ENCODE peak calls at places on chromosomes 4 and X, in eight cellular contexts. E is fibroblast of lung; V is kidney; H is heart left ventricle; O is heart right ventricle; Q is hepatocyte; Y is NT2/D1; U is CD4-positive, CD25-positive, alpha-beta regulatory T cell. N is an unnamed sample.

GRCh38 chrX:8067754-8068469 is 103.2 kb downstream of the VCX2 start:
- DNase-seq in E (peak; percentile 80), V (no peak), H (no peak), O (no peak), Q (peak; percentile 23), Y (no peak), U (no peak), N (peak; percentile 8)

GRCh38 chr4:85055558-85055957 is 89.1 kb upstream of the WDFY3 start:
- DNase-seq in E (no peak), V (no peak), H (no peak), O (no peak), Q (no peak), Y (no peak), U (no peak), N (no peak)

GRCh38 chr4:123516576-123516975 is 120.0 kb downstream of the SPRY1 start:
- DNase-seq in E (no peak), V (no peak), H (no peak), O (no peak), Q (no peak), Y (no peak), U (no peak), N (no peak)

GRCh38 chr4:32485976-32486375 is 1765.8 kb downstream of the PCDH7 start:
- DNase-seq in E (no peak), V (no peak), H (no peak), O (no peak), Q (no peak), Y (no peak), U (no peak), N (no peak)

GRCh38 chrX:55839480-55839879 is 121.9 kb downstream of the RRAGB start:
- DNase-seq in E (no peak), V (no peak), H (no peak), O (no peak), Q (peak; percentile 34), Y (peak; percentile 57), U (no peak), N (no peak)

GRCh38 chr4:70533211-70533610 is 14.8 kb downstream of the AMTN start:
- DNase-seq in E (no peak), V (no peak), H (no peak), O (no peak), Q (no peak), Y (no peak), U (no peak), N (no peak)

GRCh38 chr4:84484274-84484673 is 14.8 kb downstream of the NKX6-1 start:
- DNase-seq in E (no peak), V (no peak), H (no peak), O (no peak), Q (no peak), Y (no peak), U (no peak), N (no peak)

GRCh38 chr4:58502839-58503238 is 1392.7 kb upstream of the IGFBP7 start:
- DNase-seq in E (no peak), V (no peak), H (no peak), O (no peak), Q (no peak), Y (no peak), U (no peak), N (no peak)

GRCh38 chr4:81472249-81473085 is 760 bp upstream of the RASGEF1B start:
- DNase-seq in E (no peak), V (no peak), H (peak; percentile 35), O (no peak), Q (peak; percentile 69), Y (no peak), U (no peak), N (no peak)

GRCh38 chr4:8725845-8726244 is 133.3 kb downstream of the CPZ start:
- DNase-seq in E (no peak), V (peak; percentile 45), H (peak; percentile 1), O (no peak), Q (no peak), Y (no peak), U (no peak), N (no peak)

GRCh38 chrX:70042399-70043371 is 7.1 kb downstream of the AWAT2 start:
- DNase-seq in E (no peak), V (no peak), H (no peak), O (no peak), Q (no peak), Y (no peak), U (no peak), N (peak; percentile 7)

GRCh38 chr4:87120411-87121162 is 99.8 kb downstream of the KLHL8 start:
- DNase-seq in E (peak; percentile 92), V (peak; percentile 88), H (peak; percentile 72), O (peak; percentile 40), Q (peak; percentile 69), Y (no peak), U (no peak), N (no peak)

GRCh38 chr4:109548655-109549054 is 11.4 kb upstream of the MCUB start:
- DNase-seq in E (peak; percentile 91), V (no peak), H (peak; percentile 18), O (no peak), Q (peak; percentile 35), Y (no peak), U (no peak), N (peak; percentile 15)

GRCh38 chrX:46381630-46382029 is 163.6 kb downstream of the ZNF674 start:
- DNase-seq in E (peak; percentile 10), V (no peak), H (no peak), O (no peak), Q (peak; percentile 13), Y (peak; percentile 13), U (no peak), N (no peak)

GRCh38 chrX:40945366-40945713 is 139.9 kb upstream of the USP9X start:
- DNase-seq in E (peak; percentile 87), V (no peak), H (peak; percentile 25), O (no peak), Q (peak; percentile 67), Y (no peak), U (no peak), N (peak; percentile 62)

GRCh38 chr4:136558940-136559494 is 973.3 kb downstream of the PCDH18 start:
- DNase-seq in E (no peak), V (no peak), H (no peak), O (no peak), Q (peak; percentile 11), Y (no peak), U (no peak), N (no peak)

GRCh38 chr4:139300431-139301142 is 718 bp upstream of the NAA15 start:
- DNase-seq in E (peak; percentile 70), V (no peak), H (no peak), O (no peak), Q (peak; percentile 68), Y (no peak), U (no peak), N (peak; percentile 22)

GRCh38 chr4:20813698-20814097 is 113.4 kb downstream of the PACRGL start:
- DNase-seq in E (peak; percentile 53), V (no peak), H (no peak), O (no peak), Q (no peak), Y (no peak), U (no peak), N (no peak)

GRCh38 chrX:47898024-47898423 is 61.3 kb downstream of the ZNF81 start:
- DNase-seq in E (no peak), V (no peak), H (no peak), O (no peak), Q (no peak), Y (no peak), U (no peak), N (no peak)

GRCh38 chr4:13933163-13933562 is 305.6 kb upstream of the BOD1L1 start:
- DNase-seq in E (peak; percentile 64), V (no peak), H (no peak), O (no peak), Q (peak; percentile 39), Y (no peak), U (no peak), N (no peak)

GRCh38 chr4:186699881-186700397 is 23.7 kb downstream of the FAT1 start:
- DNase-seq in E (no peak), V (no peak), H (no peak), O (no peak), Q (no peak), Y (no peak), U (no peak), N (peak; percentile 9)
- H3K4me3 ChIP-seq in E (no peak overlapping the region), V (no peak overlapping the region), H (no peak overlapping the region), O (no peak overlapping the region), Q (no peak overlapping the region), Y (no peak overlapping the region), U (no peak overlapping the region), N (no peak overlapping the region)

GRCh38 chr4:137700751-137701150 is 168.5 kb upstream of the PCDH18 start:
- DNase-seq in E (no peak), V (no peak), H (no peak), O (no peak), Q (no peak), Y (no peak), U (no peak), N (no peak)
- H3K9me3 ChIP-seq in E (no peaks in the 10 kb centered on the region), V (no peaks in the 10 kb centered on the region), H (peaks cover 5% of the 10 kb centered on the region), O (peaks cover 6% of the 10 kb centered on the region), Q (no peaks in the 10 kb centered on the region), Y (peaks cover 6% of the 10 kb centered on the region), U (no peaks in the 10 kb centered on the region), N (no peaks in the 10 kb centered on the region)

GRCh38 chr4:149923736-149924135 is 108.1 kb upstream of the IQCM start:
- DNase-seq in E (no peak), V (no peak), H (no peak), O (no peak), Q (no peak), Y (no peak), U (no peak), N (no peak)
- H3K4me3 ChIP-seq in E (no peak overlapping the region), V (no peak overlapping the region), H (no peak overlapping the region), O (no peak overlapping the region), Q (no peak overlapping the region), Y (no peak overlapping the region), U (no peak overlapping the region), N (no peak overlapping the region)

GRCh38 chr4:88752076-88752463 is 54.4 kb upstream of the NAP1L5 start:
- DNase-seq in E (no peak), V (no peak), H (no peak), O (no peak), Q (no peak), Y (no peak), U (no peak), N (no peak)
- H3K9me3 ChIP-seq in E (no peaks in the 10 kb centered on the region), V (no peaks in the 10 kb centered on the region), H (no peaks in the 10 kb centered on the region), O (no peaks in the 10 kb centered on the region), Q (no peaks in the 10 kb centered on the region), Y (no peaks in the 10 kb centered on the region), U (no peaks in the 10 kb centered on the region), N (no peaks in the 10 kb centered on the region)

GRCh38 chrX:131735127-131735526 is 191.3 kb downstream of the OR13H1 start:
- DNase-seq in E (no peak), V (no peak), H (no peak), O (no peak), Q (no peak), Y (no peak), U (no peak), N (no peak)
- H3K4me3 ChIP-seq in E (peak overlapping the region; percentile 7), V (no peak overlapping the region), H (peak overlapping the region; percentile 35), O (no peak overlapping the region), Q (no peak overlapping the region), Y (no peak overlapping the region), U (no peak overlapping the region), N (no peak overlapping the region)

DNA sequence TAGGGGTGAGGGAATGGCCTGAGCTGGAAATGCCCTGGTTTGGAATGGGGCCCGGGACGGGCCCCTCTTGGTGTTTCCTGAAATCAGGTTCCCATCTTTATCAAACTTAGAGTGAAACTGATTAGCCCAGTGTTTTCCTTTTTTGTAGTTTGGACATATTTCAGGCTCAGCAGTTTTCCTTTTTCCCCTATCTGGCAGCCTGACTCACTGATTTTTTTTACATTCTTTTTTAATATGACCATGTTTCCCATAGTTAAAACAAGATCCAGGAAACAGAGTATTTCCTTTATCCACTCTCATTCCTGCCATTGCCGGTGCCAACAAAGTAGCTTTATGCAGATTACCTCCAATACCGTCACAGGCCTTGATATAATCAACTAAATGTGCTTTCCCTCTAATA is 20.5 kb upstream of the C4orf17 start:
- DNase-seq in E (no peak), V (no peak), H (no peak), O (no peak), Q (no peak), Y (no peak), U (no peak), N (no peak)
- H3K9me3 ChIP-seq in E (no peaks in the 10 kb centered on the region), V (peaks cover 24% of the 10 kb centered on the region), H (peaks cover 10% of the 10 kb centered on the region), O (peaks cover 18% of the 10 kb centered on the region), Q (no peaks in the 10 kb centered on the region), Y (peaks cover 32% of the 10 kb centered on the region), U (peaks cover 22% of the 10 kb centered on the region), N (no peaks in the 10 kb centered on the region)

N was measured in MG63.